ENCODE peak calls at places on chromosomes 6 and 20, in four cellular contexts. H, D, N and Z are unnamed samples.

GRCh38 chr6:106617857-106618256 is 11.4 kb downstream of the RTN4IP1 start:
- DNase-seq in N (no peak), H (no peak), D (no peak), Z (no peak)

GRCh38 chr6:52087498-52087999 is at the start of gene PKHD1:
- DNase-seq in H (no peak), D (no peak), N (peak; percentile 25), Z (no peak)

GRCh38 chr20:36319356-36320260 is 13.5 kb downstream of the DLGAP4 start:
- DNase-seq in D (no peak), N (no peak), H (no peak), Z (peak; percentile 31)

GRCh38 chr6:101341926-101342325 is 51.6 kb upstream of the GRIK2 start:
- DNase-seq in N (no peak), H (no peak), D (no peak), Z (no peak)

GRCh38 chr6:32885698-32886286 is 31.8 kb downstream of the PSMB9 start:
- DNase-seq in N (no peak), D (peak; percentile 54), H (no peak), Z (no peak)

GRCh38 chr20:16018881-16019280 is 554.4 kb downstream of the KIF16B start:
- DNase-seq in N (no peak), D (no peak), H (no peak), Z (no peak)

GRCh38 chr6:164069352-164070022 is 655.0 kb downstream of the QKI start:
- DNase-seq in D (no peak), H (no peak), N (no peak), Z (no peak)

GRCh38 chr6:18997375-18997826 is 610.3 kb downstream of the RNF144B start:
- DNase-seq in N (no peak), D (peak; percentile 58), H (no peak), Z (no peak)

GRCh38 chr6:161584051-161584450 is 310.2 kb upstream of the AGPAT4 start:
- DNase-seq in H (no peak), N (no peak), D (no peak), Z (no peak)

GRCh38 chr6:167795874-167796667 is 30.6 kb upstream of the AFDN start:
- DNase-seq in H (no peak), N (peak; percentile 61), D (no peak), Z (no peak)

GRCh38 chr6:558089-558488 is 98.8 kb downstream of the HUS1B start:
- DNase-seq in H (no peak), D (no peak), N (no peak), Z (no peak)

GRCh38 chr6:26401987-26402658 is at the start of gene BTN3A1:
- DNase-seq in D (peak; percentile 69), N (peak; percentile 73), H (peak; percentile 80), Z (peak; percentile 73)

GRCh38 chr20:18734525-18735189 is 78.9 kb upstream of the SCP2D1 start:
- DNase-seq in H (no peak), N (no peak), D (peak; percentile 17), Z (no peak)

GRCh38 chr6:16854986-16855385 is 93.7 kb upstream of the ATXN1 start:
- DNase-seq in N (no peak), H (no peak), D (peak; percentile 40), Z (no peak)

GRCh38 chr6:99613398-99613704 is 6.7 kb downstream of the PRDM13 start:
- DNase-seq in N (peak; percentile 38), D (no peak), H (no peak), Z (peak; percentile 85)

GRCh38 chr20:33945391-33946079 is 48.2 kb upstream of the RALY start:
- DNase-seq in D (no peak), H (no peak), N (no peak), Z (no peak)

GRCh38 chr6:154606457-154606856 is 96.0 kb upstream of the CNKSR3 start:
- DNase-seq in H (no peak), D (no peak), N (no peak), Z (no peak)

GRCh38 chr20:25229486-25230176 is 18.3 kb upstream of the PYGB start:
- DNase-seq in N (no peak), H (peak; percentile 65), D (no peak), Z (no peak)

GRCh38 chr6:32192608-32193039 is at the start of gene GPSM3:
- DNase-seq in D (no peak), H (peak; percentile 75), N (peak; percentile 78), Z (no peak)

GRCh38 chr6:158703121-158703839 is 53.4 kb downstream of the SYTL3 start:
- DNase-seq in H (peak; percentile 59), N (no peak), D (no peak), Z (no peak)

GRCh38 chr20:10540636-10541493 is 105.8 kb downstream of the SLX4IP start:
- DNase-seq in N (no peak), H (no peak), D (peak; percentile 88), Z (no peak)

GRCh38 chr6:138038148-138038870 is 68.9 kb downstream of the PERP start:
- DNase-seq in N (no peak), H (no peak), D (no peak), Z (no peak)

GRCh38 chr6:159602370-159603185 is 90.5 kb downstream of the SOD2 start:
- DNase-seq in N (no peak), D (no peak), H (no peak), Z (no peak)

GRCh38 chr6:10613077-10613476 is 81.3 kb downstream of the C6orf52 start:
- DNase-seq in D (no peak), H (no peak), N (no peak), Z (no peak)

GRCh38 chr6:130276507-130276906 is 53.8 kb upstream of the SAMD3 start:
- DNase-seq in D (no peak), H (no peak), N (no peak), Z (no peak)

GRCh38 chr6:130269969-130270635 is 47.4 kb upstream of the SAMD3 start:
- DNase-seq in H (no peak), D (no peak), N (no peak), Z (no peak)

GRCh38 chr6:130274007-130274406 is 51.3 kb upstream of the SAMD3 start:
- DNase-seq in D (no peak), H (no peak), N (no peak), Z (no peak)
- H3K9me3 ChIP-seq in D (peaks cover 5% of the 10 kb centered on the region), H (peaks cover 27% of the 10 kb centered on the region), N (peaks cover 26% of the 10 kb centered on the region), Z (peaks cover 5% of the 10 kb centered on the region)

DNA sequence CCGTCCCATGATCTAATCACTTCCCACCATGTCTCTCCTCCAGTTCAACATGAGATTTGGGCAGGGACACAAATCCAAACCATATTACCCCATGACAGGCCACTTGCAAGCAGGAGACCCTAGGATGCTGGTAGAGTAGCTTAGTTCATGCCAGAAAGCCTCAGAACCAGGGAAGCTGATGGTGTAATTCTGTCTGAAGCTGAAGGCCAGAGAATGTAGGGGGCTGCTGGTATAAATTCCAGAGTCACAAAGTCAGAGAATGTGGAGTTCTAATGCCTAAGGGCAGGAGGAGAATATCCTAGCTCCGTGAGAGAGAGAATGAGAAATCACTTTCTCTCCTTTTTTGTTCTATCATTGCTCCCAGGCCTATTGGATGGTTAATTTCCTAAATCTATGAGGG is 90.3 kb upstream of the IMPG1 start:
- DNase-seq in H (no peak), D (no peak), N (no peak), Z (no peak)
- H3K9me3 ChIP-seq in H (peaks cover 7% of the 10 kb centered on the region), D (no peaks in the 10 kb centered on the region), N (peaks cover 6% of the 10 kb centered on the region), Z (peaks cover 6% of the 10 kb centered on the region)

GRCh38 chr20:31237763-31238162 is 19.7 kb upstream of the DEFB115 start:
- DNase-seq in H (no peak), D (no peak), N (no peak), Z (no peak)

GRCh38 chr20:31236953-31237352 is 20.5 kb upstream of the DEFB115 start:
- DNase-seq in H (no peak), N (no peak), D (no peak), Z (no peak)

GRCh38 chr20:31239139-31239538 is 18.3 kb upstream of the DEFB115 start:
- DNase-seq in D (no peak), N (no peak), H (no peak), Z (no peak)
- H3K9me3 ChIP-seq in D (peaks cover 71% of the 10 kb centered on the region), N (peaks cover 8% of the 10 kb centered on the region), H (peaks cover 65% of the 10 kb centered on the region), Z (peaks cover 7% of the 10 kb centered on the region)

GRCh38 chr6:170107606-170108222 is 183.2 kb downstream of the DLL1 start:
- DNase-seq in H (peak; percentile 24), N (no peak), D (no peak), Z (peak; percentile 56)
- H3K9me3 ChIP-seq in H (no peaks in the 10 kb centered on the region), N (no peaks in the 10 kb centered on the region), D (no peaks in the 10 kb centered on the region), Z (no peaks in the 10 kb centered on the region)

GRCh38 chr20:29302979-29303644 is 1954.4 kb upstream of the DEFB115 start:
- DNase-seq in N (no peak), H (no peak), D (no peak), Z (no peak)
- H3K9me3 ChIP-seq in N (peaks cover 26% of the 10 kb centered on the region), H (peaks cover 25% of the 10 kb centered on the region), D (no peaks in the 10 kb centered on the region), Z (peaks cover 1% of the 10 kb centered on the region)

DNA sequence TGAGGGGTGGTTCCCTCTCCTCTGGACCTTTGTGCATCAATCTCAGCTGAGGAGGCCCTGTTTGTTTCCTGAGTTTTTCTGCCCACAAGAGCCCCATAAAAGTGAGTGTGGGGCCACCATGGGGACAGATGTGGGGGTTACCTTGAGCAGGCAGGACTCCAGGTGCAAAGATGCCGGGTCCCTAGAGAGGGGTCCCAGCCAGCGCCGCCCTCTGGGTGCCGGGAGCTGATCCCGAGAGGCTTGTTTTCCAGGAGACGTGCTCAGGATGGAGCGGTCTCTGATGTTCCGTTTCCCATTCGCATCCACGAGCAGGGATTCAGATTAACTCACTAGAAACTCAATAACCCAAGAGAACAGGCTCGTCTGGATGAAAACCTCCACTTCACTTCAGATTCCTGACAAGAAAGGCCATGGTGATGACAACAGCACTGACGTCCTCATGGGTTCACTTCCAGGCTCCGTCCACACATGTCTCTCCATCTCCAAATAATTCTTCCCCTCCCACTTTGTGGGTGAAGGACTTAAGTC is 21.9 kb downstream of the MYT1 start:
- DNase-seq in N (no peak), D (no peak), H (no peak), Z (no peak)
- H3K9me3 ChIP-seq in N (no peaks in the 10 kb centered on the region), D (no peaks in the 10 kb centered on the region), H (no peaks in the 10 kb centered on the region), Z (no peaks in the 10 kb centered on the region)

GRCh38 chr6:140160494-140160893 is 786.0 kb upstream of the CITED2 start:
- DNase-seq in N (no peak), H (no peak), D (no peak), Z (no peak)

GRCh38 chr6:140160909-140161308 is 786.5 kb upstream of the CITED2 start:
- DNase-seq in D (no peak), N (no peak), H (no peak), Z (no peak)

GRCh38 chr6:140153703-140154102 is 779.3 kb upstream of the CITED2 start:
- DNase-seq in D (peak; percentile 12), N (no peak), H (no peak), Z (no peak)

GRCh38 chr6:140155727-140156126 is 781.3 kb upstream of the CITED2 start:
- DNase-seq in H (no peak), D (peak; percentile 29), N (no peak), Z (no peak)

GRCh38 chr6:140156131-140156530 is 781.7 kb upstream of the CITED2 start:
- DNase-seq in N (no peak), D (peak; percentile 0), H (no peak), Z (no peak)
- H3K9me3 ChIP-seq in N (no peaks in the 10 kb centered on the region), D (no peaks in the 10 kb centered on the region), H (no peaks in the 10 kb centered on the region), Z (no peaks in the 10 kb centered on the region)